ENCODE peak calls at places on chromosomes 6 and 20, in four cellular contexts. V is thoracic aorta, Y is H1, J is adrenal gland. B is an unnamed sample.

GRCh38 chr6:25627001-25627400 is 25.0 kb upstream of the SCGN start:
- DNase-seq in V (no peak), Y (no peak), J (no peak), B (no peak)

GRCh38 chr6:3337521-3338350 is 79.0 kb downstream of the PSMG4 start:
- DNase-seq in V (no peak), Y (no peak), J (no peak), B (no peak)

GRCh38 chr6:74447013-74447412 is 751.0 kb downstream of the CD109 start:
- DNase-seq in V (no peak), Y (no peak), J (no peak), B (no peak)

GRCh38 chr6:137573739-137574138 is 79.5 kb upstream of the OLIG3 start:
- DNase-seq in V (no peak), Y (no peak), J (no peak), B (no peak)

GRCh38 chr6:163820745-163821456 is 406.4 kb downstream of the QKI start:
- DNase-seq in V (no peak), Y (no peak), J (no peak), B (no peak)

GRCh38 chr20:25078662-25079061 is 3.3 kb downstream of the VSX1 start:
- DNase-seq in V (no peak), Y (no peak), J (no peak), B (no peak)

GRCh38 chr20:7301807-7302206 is 534.3 kb downstream of the BMP2 start:
- DNase-seq in V (no peak), Y (no peak), J (no peak), B (no peak)

GRCh38 chr6:91276315-91276714 is 689.4 kb upstream of the MAP3K7 start:
- DNase-seq in V (no peak), Y (no peak), J (no peak), B (no peak)

GRCh38 chr20:18585134-18585533 is 2.7 kb upstream of the DTD1 start:
- DNase-seq in V (no peak), Y (peak; percentile 46), J (no peak), B (peak; percentile 17)

GRCh38 chr6:30101939-30102700 is 10.8 kb downstream of the TRIM31 start:
- DNase-seq in V (peak; percentile 36), Y (peak; percentile 57), J (peak; percentile 94), B (peak; percentile 85)

GRCh38 chr6:30103630-30104179 is 9.2 kb downstream of the TRIM31 start:
- DNase-seq in V (no peak), Y (no peak), J (no peak), B (no peak)

GRCh38 chr6:30101423-30101938 is 11.4 kb downstream of the TRIM31 start:
- DNase-seq in V (no peak), Y (no peak), J (no peak), B (no peak)

GRCh38 chr6:30100585-30101422 is 12.1 kb downstream of the TRIM31 start:
- DNase-seq in V (no peak), Y (no peak), J (peak; percentile 59), B (no peak)

GRCh38 chr6:30102701-30103629 is 9.9 kb downstream of the TRIM31 start:
- DNase-seq in V (peak; percentile 69), Y (no peak), J (peak; percentile 87), B (peak; percentile 65)
- H3K27me3 ChIP-seq in V (peaks cover 18% of the 10 kb centered on the region), Y (peaks cover 65% of the 10 kb centered on the region), J (no peaks in the 10 kb centered on the region), B (peaks cover 2% of the 10 kb centered on the region)

GRCh38 chr6:104941694-104942177 is 15.2 kb upstream of the LIN28B start:
- DNase-seq in V (no peak), Y (no peak), J (no peak), B (no peak)

GRCh38 chr6:104936766-104937535 is 20.0 kb upstream of the LIN28B start:
- DNase-seq in V (no peak), Y (no peak), J (no peak), B (no peak)

GRCh38 chr6:104940238-104940880 is 16.5 kb upstream of the LIN28B start:
- DNase-seq in V (no peak), Y (peak; percentile 38), J (no peak), B (no peak)

GRCh38 chr6:104943781-104944180 is 13.1 kb upstream of the LIN28B start:
- DNase-seq in V (no peak), Y (no peak), J (no peak), B (peak; percentile 3)

DNA sequence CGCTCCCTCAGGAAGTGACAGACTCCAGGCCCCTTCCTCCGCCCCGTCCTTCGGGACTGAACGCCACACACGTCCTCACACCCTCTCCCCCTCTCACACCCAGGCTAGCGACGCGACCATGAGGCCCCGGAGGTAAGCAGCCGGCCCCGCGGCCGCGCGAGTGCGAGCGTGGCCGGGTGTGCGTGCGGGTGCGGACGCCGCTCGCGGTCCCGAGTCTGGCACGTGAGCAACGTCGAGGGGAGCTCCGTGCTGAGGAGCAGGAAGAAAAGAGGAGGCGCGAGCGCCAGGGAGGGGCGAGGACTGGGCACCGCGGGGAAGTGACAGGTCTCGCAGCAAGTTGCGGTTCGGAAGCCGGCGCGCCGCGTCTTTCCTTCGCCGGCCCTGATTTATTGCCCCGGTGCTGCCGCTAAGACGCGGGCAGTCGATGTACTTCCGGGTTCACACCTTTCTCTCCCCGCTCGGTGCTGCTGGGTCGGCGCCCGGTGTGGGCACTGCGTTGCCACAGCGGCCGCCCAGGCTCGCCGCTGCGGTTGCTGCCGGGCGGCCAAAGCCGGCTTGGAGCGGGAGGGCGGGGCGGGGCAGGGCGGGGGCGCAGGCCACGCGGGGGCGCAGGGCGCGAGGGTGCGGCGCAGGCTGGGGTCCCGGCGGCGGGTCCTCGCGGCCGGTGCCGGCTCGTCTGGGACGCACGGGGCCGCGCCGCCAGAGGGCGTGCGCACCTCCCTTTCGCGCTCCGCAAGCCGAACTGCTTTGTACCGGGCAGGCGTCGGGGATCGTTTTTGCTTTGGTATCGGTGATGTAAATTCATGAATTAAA is 15.8 kb upstream of the LIN28B start:
- DNase-seq in V (no peak), Y (no peak), J (peak; percentile 31), B (peak; percentile 59)
- H3K4me3 ChIP-seq in V (peak overlapping the region; percentile 62), Y (peak overlapping the region; percentile 95), J (no peak overlapping the region), B (peak overlapping the region; percentile 52)

GRCh38 chr20:43917380-43917779 is 2.7 kb downstream of the TOX2 start:
- DNase-seq in V (no peak), Y (no peak), J (no peak), B (no peak)
- H3K27me3 ChIP-seq in V (no peaks in the 10 kb centered on the region), Y (peaks cover 34% of the 10 kb centered on the region), J (peaks cover 22% of the 10 kb centered on the region), B (peaks cover 6% of the 10 kb centered on the region)

DNA sequence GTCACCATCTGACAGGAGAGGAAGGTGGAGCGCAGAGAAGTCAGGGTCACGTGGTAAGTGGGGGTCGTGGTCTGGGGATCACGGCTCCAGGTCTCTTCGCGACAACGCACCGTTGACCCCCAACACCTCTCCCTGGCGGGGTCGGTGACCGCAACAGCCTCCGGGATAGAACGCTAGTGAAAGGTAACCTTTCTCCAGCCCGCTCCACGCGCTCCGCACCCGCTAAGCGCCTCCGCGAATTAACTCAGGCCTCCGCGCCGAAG is 600 bp upstream of the SYNJ2 start:
- DNase-seq in V (no peak), Y (no peak), J (no peak), B (no peak)
- H3K4me3 ChIP-seq in V (peak overlapping the region; percentile 82), Y (peak overlapping the region; percentile 81), J (peak overlapping the region; percentile 90), B (peak overlapping the region; percentile 77)

GRCh38 chr6:27286141-27286540 is 25.9 kb downstream of the POM121L2 start:
- DNase-seq in V (no peak), Y (no peak), J (no peak), B (no peak)
- H3K27me3 ChIP-seq in V (peaks cover 18% of the 10 kb centered on the region), Y (peaks cover 46% of the 10 kb centered on the region), J (peaks cover 96% of the 10 kb centered on the region), B (no peaks in the 10 kb centered on the region)

GRCh38 chr6:149454405-149454848 is 30.4 kb downstream of the ZC3H12D start:
- DNase-seq in V (peak; percentile 83), Y (no peak), J (peak; percentile 97), B (peak; percentile 99)
- H3K4me3 ChIP-seq in V (peak overlapping the region; percentile 29), Y (no peak overlapping the region), J (no peak overlapping the region), B (no peak overlapping the region)

DNA sequence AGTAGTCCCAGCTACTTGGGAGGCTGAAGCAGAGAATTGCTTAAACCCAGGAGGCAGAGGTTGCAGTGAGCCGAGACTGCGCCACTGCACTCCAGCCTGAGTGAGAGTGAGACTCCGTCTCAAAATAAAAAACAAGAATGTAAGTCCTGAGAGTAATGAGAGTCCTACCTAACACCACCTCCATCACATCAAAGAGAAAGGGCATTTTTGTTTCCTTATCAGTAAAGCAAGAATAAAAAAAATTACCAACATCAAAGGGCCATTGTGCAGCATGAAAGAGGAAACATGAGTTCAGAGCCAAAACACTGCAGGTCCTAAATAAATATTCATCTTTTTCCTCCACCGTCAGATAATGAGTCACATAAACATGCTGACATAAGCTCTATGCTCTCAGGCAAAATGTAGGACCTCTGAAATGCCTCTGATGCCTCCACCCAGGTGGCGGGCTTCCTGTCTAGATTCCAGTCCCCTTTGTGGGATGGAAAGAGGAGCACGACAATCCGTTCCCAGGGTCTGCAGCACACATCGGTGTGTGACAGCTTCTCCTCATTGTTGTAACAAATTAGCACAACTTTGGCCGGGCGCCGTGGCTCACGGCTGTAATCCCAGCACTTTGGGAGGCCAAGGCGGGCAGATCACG is 7.2 kb downstream of the ATP9A start:
- DNase-seq in V (no peak), Y (peak; percentile 23), J (no peak), B (peak; percentile 62)
- H3K27me3 ChIP-seq in V (no peaks in the 10 kb centered on the region), Y (no peaks in the 10 kb centered on the region), J (no peaks in the 10 kb centered on the region), B (no peaks in the 10 kb centered on the region)

B was measured in MG63.